ENCODE peak calls at places on chromosomes 3 and 15, in seven cellular contexts. L is T follicular helper cell; R is iPS DF 6.9; C is HEK293T; X is stimulated activated CD8-positive, alpha-beta memory T cell treated with anti-CD3 and anti-CD28 coated beads, Interleukin-4, amount 100 ng/mL, for 1 hour; A is left cardiac atrium; J is COR-L47. D is an unnamed sample.

GRCh38 chr3:31312400-31312799 is 220.3 kb upstream of the STT3B start:
- DNase-seq in L (no peak), R (no peak), C (no peak), X (no peak), A (no peak), J (no peak), D (no peak)

GRCh38 chr3:147493666-147494065 is 84.5 kb downstream of the ZIC1 start:
- DNase-seq in L (no peak), R (no peak), C (no peak), X (no peak), A (no peak), J (peak), D (no peak)

GRCh38 chr15:44633603-44634002 is 29.9 kb downstream of the SPG11 start:
- DNase-seq in L (no peak), R (no peak), C (no peak), X (no peak), A (no peak), J (no peak), D (no peak)

GRCh38 chr15:70376929-70377691 is 279.4 kb upstream of the TLE3 start:
- DNase-seq in L (no peak), R (no peak), C (peak), X (no peak), A (peak), J (no peak), D (no peak)

GRCh38 chr3:13647314-13648059 is 98.6 kb downstream of the FBLN2 start:
- DNase-seq in L (no peak), R (no peak), C (no peak), X (no peak), A (no peak), J (no peak), D (no peak)

GRCh38 chr3:98577178-98577895 is 16.1 kb downstream of the CPOX start:
- DNase-seq in L (no peak), R (no peak), C (no peak), X (no peak), A (no peak), J (no peak), D (no peak)

GRCh38 chr15:85583404-85584390 is 203.3 kb downstream of the AKAP13 start:
- DNase-seq in L (no peak), R (no peak), C (no peak), X (no peak), A (peak), J (peak), D (no peak)

GRCh38 chr3:11576453-11576852 is 67.3 kb downstream of the VGLL4 start:
- DNase-seq in L (no peak), R (no peak), C (no peak), X (no peak), A (no peak), J (no peak), D (no peak)

GRCh38 chr3:191244242-191244867 is 45.3 kb downstream of the OSTN start:
- DNase-seq in L (no peak), R (no peak), C (no peak), X (no peak), A (no peak), J (peak), D (no peak)

GRCh38 chr3:37974928-37975223 is 15.7 kb upstream of the VILL start:
- DNase-seq in L (no peak), R (no peak), C (no peak), X (no peak), A (no peak), J (no peak), D (no peak)

GRCh38 chr15:48177875-48178611 is at the start of gene MYEF2:
- DNase-seq in L (peak), R (peak), C (peak), X (peak), A (peak), J (peak), D (peak)

GRCh38 chr15:52103217-52104207 is 9.1 kb downstream of the BCL2L10 start:
- DNase-seq in L (no peak), R (no peak), C (no peak), X (no peak), A (peak), J (no peak), D (no peak)

GRCh38 chr3:49704629-49705028 is 14.9 kb downstream of the AMIGO3 start:
- DNase-seq in L (no peak), R (no peak), C (no peak), X (no peak), A (no peak), J (no peak), D (no peak)

GRCh38 chr15:75307778-75308390 is 25.2 kb downstream of the GOLGA6D start:
- DNase-seq in L (no peak), R (peak), C (peak), X (no peak), A (no peak), J (peak), D (no peak)

GRCh38 chr15:39730552-39730951 is 52.1 kb downstream of the FSIP1 start:
- DNase-seq in L (no peak), R (no peak), C (no peak), X (no peak), A (no peak), J (no peak), D (no peak)

GRCh38 chr3:78634316-78634715 is 1133.5 kb downstream of the ROBO1 start:
- DNase-seq in L (no peak), R (no peak), C (no peak), X (no peak), A (no peak), J (no peak), D (no peak)

GRCh38 chr3:100206687-100207086 is 54.1 kb upstream of the TBC1D23 start:
- DNase-seq in L (no peak), R (no peak), C (no peak), X (no peak), A (no peak), J (no peak), D (no peak)

D was measured in effector memory CD4-positive, alpha-beta T cell.